ENCODE peak calls at places on chromosomes 16 and 17, in four cellular contexts. T is astrocyte, W is hepatocyte, S is OCI-LY7. J is an unnamed sample.

GRCh38 chr17:75695830-75696271 is 25.4 kb upstream of the ITGB4 start:
- DNase-seq in T (no peak), W (no peak), S (no peak), J (no peak)

GRCh38 chr17:16371742-16372141 is 9.1 kb upstream of the UBB start:
- DNase-seq in T (peak), W (no peak), S (no peak), J (peak)

GRCh38 chr17:50134206-50135110 is 4.5 kb upstream of the SAMD14 start:
- DNase-seq in T (no peak), W (no peak), S (no peak), J (no peak)

GRCh38 chr17:50596191-50597037 is 35.9 kb downstream of the CACNA1G start:
- DNase-seq in T (no peak), W (peak), S (no peak), J (no peak)

GRCh38 chr17:31511583-31511982 is 120.1 kb downstream of the RAB11FIP4 start:
- DNase-seq in T (no peak), W (no peak), S (no peak), J (no peak)

GRCh38 chr17:80138856-80139426 is 8.0 kb downstream of the EIF4A3 start:
- DNase-seq in T (no peak), W (no peak), S (no peak), J (no peak)

GRCh38 chr17:32626371-32626770 is 139.6 kb downstream of the CDK5R1 start:
- DNase-seq in T (no peak), W (no peak), S (no peak), J (no peak)

GRCh38 chr16:70804153-70804728 is 3.3 kb upstream of the VAC14 start:
- DNase-seq in T (peak), W (no peak), S (no peak), J (peak)

GRCh38 chr16:84782841-84783240 is 36.9 kb upstream of the CRISPLD2 start:
- DNase-seq in T (no peak), W (no peak), S (no peak), J (no peak)

GRCh38 chr16:69131167-69131748 is 1.1 kb downstream of the CHTF8 start:
- DNase-seq in T (no peak), W (peak), S (peak), J (no peak)

GRCh38 chr16:85462405-85463227 is 150.5 kb upstream of the GSE1 start:
- DNase-seq in T (no peak), W (peak), S (peak), J (no peak)

GRCh38 chr17:55895112-55895759 is 144.4 kb downstream of the PCTP start:
- DNase-seq in T (no peak), W (no peak), S (no peak), J (no peak)

GRCh38 chr17:49439673-49440571 is 25.2 kb upstream of the PHB1 start:
- DNase-seq in T (peak), W (no peak), S (no peak), J (no peak)

GRCh38 chr16:80231888-80232287 is 308.9 kb upstream of the DYNLRB2 start:
- DNase-seq in T (peak), W (no peak), S (peak), J (peak)

GRCh38 chr17:18315498-18316360 is 636 bp downstream of the SMCR8 start:
- DNase-seq in T (peak), W (no peak), S (peak), J (peak)

GRCh38 chr16:85567101-85567866 is 45.8 kb upstream of the GSE1 start:
- DNase-seq in T (no peak), W (no peak), S (no peak), J (no peak)

GRCh38 chr17:77371117-77371887 is 230.5 kb downstream of the SEC14L1 start:
- DNase-seq in T (peak), W (no peak), S (no peak), J (no peak)

GRCh38 chr16:17470871-17471744 is at the start of gene XYLT1:
- DNase-seq in T (peak), W (peak), S (peak), J (peak)

GRCh38 chr17:19336938-19337711 is 25.4 kb downstream of the B9D1 start:
- DNase-seq in T (no peak), W (peak), S (no peak), J (no peak)

GRCh38 chr17:50938821-50939541 is 72.8 kb upstream of the TOB1 start:
- DNase-seq in T (no peak), W (no peak), S (no peak), J (no peak)

GRCh38 chr16:85484337-85485295 is 128.5 kb upstream of the GSE1 start:
- DNase-seq in T (no peak), W (no peak), S (no peak), J (no peak)

GRCh38 chr17:17232303-17232621 is 4.7 kb downstream of the FLCN start:
- DNase-seq in T (no peak), W (no peak), S (no peak), J (no peak)

GRCh38 chr17:81866440-81867122 is 4.6 kb downstream of the ARHGDIA start:
- DNase-seq in T (no peak), W (no peak), S (peak), J (no peak)

GRCh38 chr17:56011406-56012131 is 141.7 kb upstream of the ANKFN1 start:
- DNase-seq in T (no peak), W (no peak), S (no peak), J (no peak)

GRCh38 chr16:52252680-52253079 is 294.3 kb downstream of the TOX3 start:
- DNase-seq in T (no peak), W (no peak), S (no peak), J (no peak)

GRCh38 chr16:84700518-84701277 is 898 bp downstream of the USP10 start:
- DNase-seq in T (no peak), W (peak), S (peak), J (peak)

GRCh38 chr17:22145605-22146178 is 453.4 kb downstream of the KCNJ18 start:
- DNase-seq in T (no peak), W (no peak), S (no peak), J (no peak)

GRCh38 chr16:82605863-82606620 is 20.7 kb upstream of the CDH13 start:
- DNase-seq in T (no peak), W (peak), S (no peak), J (no peak)

GRCh38 chr17:73906896-73907600 is 262.8 kb upstream of the SDK2 start:
- DNase-seq in T (no peak), W (no peak), S (no peak), J (no peak)

GRCh38 chr17:58332720-58333395 is 4.3 kb upstream of the TSPOAP1 start:
- DNase-seq in T (no peak), W (no peak), S (peak), J (no peak)

GRCh38 chr17:1060991-1061390 is 64.1 kb downstream of the TIMM22 start:
- DNase-seq in T (peak), W (peak), S (no peak), J (peak)

GRCh38 chr16:50281391-50282009 is 15.1 kb downstream of the ADCY7 start:
- DNase-seq in T (no peak), W (no peak), S (peak), J (no peak)

DNA sequence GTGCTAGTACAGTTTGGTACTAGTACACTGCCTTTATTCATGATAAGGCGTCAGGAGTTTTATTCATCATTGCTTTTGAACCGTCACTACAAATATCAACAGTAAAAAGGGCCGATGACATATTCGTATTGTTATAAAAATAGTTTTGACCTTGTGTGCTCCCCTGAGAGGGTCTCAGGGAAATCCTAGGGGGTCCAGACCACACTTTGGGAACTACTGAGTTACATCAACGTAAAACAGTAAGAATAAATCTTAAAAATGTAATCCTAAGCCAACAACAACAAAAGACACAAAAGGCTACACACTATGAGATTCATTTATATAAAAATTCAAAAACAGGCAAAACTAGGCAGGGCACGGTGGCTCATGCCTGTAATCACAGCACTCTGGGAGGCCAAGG is 11.2 kb downstream of the MYH10 start:
- DNase-seq in T (no peak), W (no peak), S (no peak), J (no peak)
- H3K27ac ChIP-seq in T (no peak), W (no peak), S (no peak), J (no peak)

GRCh38 chr17:65008877-65009276 is 47.7 kb downstream of the GNA13 start:
- DNase-seq in T (no peak), W (no peak), S (no peak), J (no peak)

GRCh38 chr17:65009848-65010247 is 46.7 kb downstream of the GNA13 start:
- DNase-seq in T (no peak), W (no peak), S (no peak), J (no peak)

GRCh38 chr17:65000798-65001197 is 55.7 kb downstream of the GNA13 start:
- DNase-seq in T (no peak), W (no peak), S (no peak), J (no peak)

GRCh38 chr17:65001409-65002045 is 55.0 kb downstream of the GNA13 start:
- DNase-seq in T (no peak), W (no peak), S (no peak), J (no peak)

GRCh38 chr17:65005858-65006257 is 50.7 kb downstream of the GNA13 start:
- DNase-seq in T (no peak), W (no peak), S (no peak), J (no peak)
- H3K4me3 ChIP-seq in T (no peak), W (no peak), S (no peak), J (no peak)

GRCh38 chr16:20348365-20349185 is 3.9 kb downstream of the UMOD start:
- DNase-seq in T (no peak), W (no peak), S (no peak), J (no peak)
- TF ChIP-seq CTCF in T (no peak), W (no peak), S (no peak), J (no peak)

GRCh38 chr17:4144411-4144747 is 1.4 kb downstream of the CYB5D2 start:
- DNase-seq in T (no peak), W (peak), S (no peak), J (no peak)

GRCh38 chr17:4142107-4142900 is 526 bp downstream of the ZZEF1 start:
- DNase-seq in T (peak), W (peak), S (peak), J (no peak)

GRCh38 chr17:4136373-4136772 is 6.5 kb downstream of the ZZEF1 start:
- DNase-seq in T (peak), W (no peak), S (no peak), J (peak)

GRCh38 chr17:4143563-4144410 is 790 bp downstream of the CYB5D2 start:
- DNase-seq in T (peak), W (peak), S (peak), J (peak)

GRCh38 chr17:4140125-4140524 is 2.7 kb downstream of the ZZEF1 start:
- DNase-seq in T (no peak), W (no peak), S (no peak), J (no peak)
- H3K27ac ChIP-seq in T (no peak), W (peak), S (no peak), J (no peak)

GRCh38 chr16:57619606-57620315 is 8.7 kb upstream of the ADGRG1 start:
- DNase-seq in T (no peak), W (peak), S (no peak), J (peak)
- H3K4me3 ChIP-seq in T (no peak), W (peak), S (no peak), J (peak)

GRCh38 chr17:42744806-42745617 is at the start of gene EZH1:
- DNase-seq in T (peak), W (peak), S (peak), J (peak)

GRCh38 chr17:42740699-42741098 is 4.1 kb downstream of the EZH1 start:
- DNase-seq in T (no peak), W (no peak), S (no peak), J (no peak)

GRCh38 chr17:42743595-42744282 is 1.1 kb downstream of the EZH1 start:
- DNase-seq in T (no peak), W (no peak), S (no peak), J (no peak)

GRCh38 chr17:42748202-42748905 is 3.5 kb upstream of the EZH1 start:
- DNase-seq in T (no peak), W (no peak), S (no peak), J (no peak)

GRCh38 chr17:42744283-42744805 is 496 bp downstream of the EZH1 start:
- DNase-seq in T (no peak), W (peak), S (peak), J (peak)
- TF ChIP-seq CTCF in T (no peak), W (no peak), S (peak), J (no peak)

GRCh38 chr16:30503403-30504296 is 22.7 kb downstream of the ZNF768 start:
- DNase-seq in T (no peak), W (no peak), S (no peak), J (no peak)

GRCh38 chr16:30494028-30494427 is 21.5 kb downstream of the ITGAL start:
- DNase-seq in T (no peak), W (no peak), S (no peak), J (no peak)

GRCh38 chr16:30494709-30495108 is 22.2 kb downstream of the ITGAL start:
- DNase-seq in T (no peak), W (no peak), S (no peak), J (no peak)

GRCh38 chr16:30499284-30499683 is 26.7 kb downstream of the ITGAL start:
- DNase-seq in T (no peak), W (no peak), S (no peak), J (no peak)
- H3K27ac ChIP-seq in T (no peak), W (no peak), S (no peak), J (no peak)